ENCODE peak calls at places on chromosomes 13 and 19, in nine cellular contexts. K, F, J, I, P, U, Q, C and N are unnamed samples.

GRCh38 chr19:38932425-38933179 is 1.9 kb downstream of the MRPS12 start:
- DNase-seq in C (peak), F (peak), K (peak), I (no peak), Q (peak), U (no peak), P (no peak), J (peak), N (peak)

GRCh38 chr19:58559275-58560006 is 1.0 kb upstream of the UBE2M start:
- DNase-seq in U (peak), J (peak), K (peak), C (peak), I (peak), Q (peak), P (peak), F (peak), N (peak)

GRCh38 chr19:14700711-14701110 is 10.9 kb downstream of the ZNF333 start:
- DNase-seq in C (no peak), Q (no peak), F (no peak), J (no peak), I (no peak), P (no peak), K (no peak), U (no peak), N (no peak)

GRCh38 chr19:53982056-53982455 is 9.4 kb upstream of the CACNG6 start:
- DNase-seq in F (peak), K (no peak), U (peak), I (no peak), Q (peak), C (no peak), J (no peak), P (no peak), N (no peak)

GRCh38 chr13:20843177-20843576 is 59.4 kb downstream of the XPO4 start:
- DNase-seq in J (no peak), P (no peak), C (peak), Q (no peak), K (peak), I (no peak), F (peak), U (peak), N (no peak)

GRCh38 chr19:825897-826640 is 1.6 kb upstream of the AZU1 start:
- DNase-seq in I (no peak), J (no peak), Q (no peak), P (no peak), U (no peak), K (no peak), C (no peak), F (no peak), N (no peak)

GRCh38 chr13:110560606-110561334 is 752 bp downstream of the RAB20 start:
- DNase-seq in F (peak), P (no peak), I (peak), K (no peak), Q (peak), U (peak), C (no peak), J (no peak), N (peak)

GRCh38 chr13:66618702-66619101 is 611.4 kb downstream of the PCDH9 start:
- DNase-seq in K (peak), F (peak), I (no peak), Q (peak), J (no peak), P (no peak), C (peak), U (peak), N (no peak)

GRCh38 chr13:26575244-26575643 is 17.8 kb downstream of the WASF3 start:
- DNase-seq in Q (no peak), F (no peak), J (no peak), K (no peak), I (no peak), C (no peak), U (no peak), P (no peak), N (no peak)

GRCh38 chr13:28117689-28118377 is 17.5 kb upstream of the FLT3 start:
- DNase-seq in Q (peak), F (no peak), I (peak), J (no peak), K (peak), C (no peak), P (peak), U (no peak), N (no peak)

GRCh38 chr19:51136891-51137551 is 5.1 kb upstream of the SIGLEC7 start:
- DNase-seq in K (no peak), C (no peak), I (no peak), U (no peak), Q (no peak), F (no peak), J (no peak), P (no peak), N (no peak)

GRCh38 chr13:81487151-81487550 is 1146.2 kb upstream of the SPRY2 start:
- DNase-seq in K (peak), F (peak), J (no peak), C (no peak), I (no peak), Q (no peak), P (no peak), U (peak), N (peak)

GRCh38 chr13:108302279-108302678 is 32.8 kb downstream of the TNFSF13B start:
- DNase-seq in F (no peak), U (no peak), K (no peak), P (no peak), Q (no peak), C (peak), I (no peak), J (no peak), N (no peak)

GRCh38 chr13:67833564-67833963 is 603.4 kb upstream of the PCDH9 start:
- DNase-seq in I (no peak), P (no peak), C (no peak), F (no peak), J (no peak), K (no peak), Q (no peak), U (no peak), N (no peak)
- TF ChIP-seq CTCF in I (no peak), P (no peak), C (no peak), F (no peak), J (no peak), K (no peak), Q (no peak), U (peak), N (no peak)

DNA sequence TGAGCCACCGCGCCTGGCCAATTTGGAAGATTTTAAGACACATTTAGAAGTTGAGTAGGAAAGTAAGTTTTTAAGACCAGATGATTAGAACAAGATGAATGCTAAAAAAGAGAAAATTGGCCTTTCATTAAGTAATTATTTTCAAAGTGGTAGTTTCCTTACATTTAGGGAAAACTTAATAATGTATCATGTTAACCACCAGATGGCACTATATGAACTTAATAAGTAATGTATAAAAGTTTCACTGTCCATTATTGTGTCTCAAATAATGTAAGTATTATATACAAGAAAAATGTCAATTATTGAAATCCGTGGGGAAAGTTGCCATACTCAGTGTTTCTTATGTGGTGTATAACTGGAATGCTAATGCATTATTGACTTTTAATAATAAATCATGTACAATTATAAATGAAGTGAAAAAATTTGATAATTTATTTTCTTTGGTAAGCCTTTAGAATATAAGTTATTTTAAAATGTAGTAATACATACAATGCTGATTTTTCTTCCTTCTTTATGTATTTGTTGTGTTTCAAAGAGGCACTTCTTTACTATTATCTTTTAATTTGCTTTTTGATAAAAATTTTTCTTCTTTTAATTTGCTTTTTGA is 29.2 kb downstream of the COG6 start:
- DNase-seq in J (no peak), C (peak), Q (peak), U (peak), F (peak), P (no peak), I (no peak), K (peak), N (no peak)
- TF ChIP-seq CTCF in J (peak), C (no peak), Q (no peak), U (peak), F (peak), P (peak), I (peak), K (peak), N (peak)

DNA sequence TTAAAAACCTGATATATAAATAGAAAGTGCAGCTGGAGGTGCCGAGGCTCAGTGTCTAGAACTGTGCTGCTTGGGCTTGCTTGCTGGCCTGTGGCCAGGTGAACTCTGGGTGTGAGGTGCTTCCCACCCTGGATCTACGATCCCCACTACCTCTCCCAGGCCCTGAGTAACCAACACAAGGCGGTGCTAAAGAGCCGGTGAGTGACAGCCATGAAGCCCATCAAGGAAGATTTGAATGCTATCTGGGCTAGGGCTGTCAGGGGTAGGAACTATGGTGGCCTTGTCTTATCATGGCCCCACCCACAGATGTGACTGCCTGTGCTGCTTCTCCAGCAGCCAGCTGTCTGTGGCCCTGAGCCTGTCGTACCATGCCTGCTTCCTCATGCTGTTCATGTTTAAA is 25.6 kb upstream of the ZNF91 start:
- DNase-seq in C (no peak), F (no peak), Q (no peak), P (no peak), I (no peak), J (no peak), K (no peak), U (no peak), N (no peak)
- TF ChIP-seq CTCF in C (no peak), F (no peak), Q (no peak), P (no peak), I (no peak), J (no peak), K (no peak), U (no peak), N (no peak)

GRCh38 chr19:45091031-45091918 is 1.7 kb upstream of the PPP1R37 start:
- DNase-seq in P (peak), Q (peak), J (peak), K (peak), F (peak), I (peak), U (peak), C (peak), N (peak)
- TF ChIP-seq CTCF in P (no peak), Q (no peak), J (no peak), K (no peak), F (no peak), I (no peak), U (no peak), C (no peak), N (no peak)

GRCh38 chr19:16441661-16442071 is 30.1 kb downstream of the EPS15L1 start:
- DNase-seq in U (peak), I (no peak), C (no peak), P (no peak), Q (no peak), F (peak), J (no peak), K (peak), N (peak)
- TF ChIP-seq CTCF in U (peak), I (peak), C (peak), P (peak), Q (peak), F (peak), J (no peak), K (peak), N (peak)

GRCh38 chr13:98479496-98480003 is 97.4 kb downstream of the STK24 start:
- DNase-seq in U (no peak), C (no peak), P (no peak), K (no peak), F (no peak), Q (no peak), J (no peak), I (no peak), N (no peak)
- TF ChIP-seq CTCF in U (no peak), C (no peak), P (no peak), K (no peak), F (no peak), Q (no peak), J (no peak), I (no peak), N (no peak)

GRCh38 chr13:40813662-40814454 is 24.4 kb downstream of the SLC25A15 start:
- DNase-seq in F (peak), C (no peak), U (peak), K (peak), P (no peak), J (no peak), I (no peak), Q (peak), N (no peak)
- TF ChIP-seq CTCF in F (peak), C (peak), U (peak), K (peak), P (peak), J (peak), I (peak), Q (peak), N (peak)